ENCODE peak calls at places on chromosomes 4 and X, in ten cellular contexts. X is left colon; V is left ventricle myocardium superior; Z is endothelial cell of umbilical vein; T is activated CD8-positive, alpha-beta memory T cell treated with anti-CD3 and anti-CD28 coated beads, Interleukin-2, amount 10 ng/mL, durations not matched to agents 7 days and 5 days; W is fibroblast of pulmonary artery; B is coronary artery; D is GM23248; L is ovary; C is stimulated activated naive CD8-positive, alpha-beta T cell treated with anti-CD3 and anti-CD28 coated beads, Interleukin-15, Interleukin-2, amounts not matched to agents 100 U/mL and 50 U/mL, for 24 hours. I is an unnamed sample.

GRCh38 chrX:11438767-11439166 is 145.6 kb downstream of the AMELX start:
- DNase-seq in X (no peak), V (no peak), Z (no peak), T (no peak), W (peak; percentile 56), B (no peak), D (peak; percentile 30), L (no peak), C (no peak), I (no peak)

GRCh38 chr4:37964734-37965457 is 4.7 kb downstream of the PTTG2 start:
- DNase-seq in X (no peak), V (no peak), Z (no peak), T (no peak), W (no peak), B (no peak), D (no peak), L (no peak), C (no peak), I (no peak)

GRCh38 chr4:140884431-140885058 is 128.4 kb upstream of the TBC1D9 start:
- DNase-seq in X (peak; percentile 23), V (no peak), Z (peak; percentile 68), T (peak; percentile 57), W (peak; percentile 82), B (no peak), D (peak; percentile 86), L (no peak), C (peak; percentile 9), I (no peak)

GRCh38 chr4:10171055-10171454 is 54.5 kb upstream of the WDR1 start:
- DNase-seq in X (no peak), V (no peak), Z (no peak), T (no peak), W (no peak), B (no peak), D (no peak), L (no peak), C (no peak), I (no peak)

GRCh38 chr4:16544251-16544721 is 318.0 kb upstream of the TAPT1 start:
- DNase-seq in X (peak; percentile 15), V (peak; percentile 76), Z (no peak), T (no peak), W (peak; percentile 56), B (peak; percentile 75), D (peak; percentile 42), L (peak; percentile 14), C (no peak), I (no peak)

GRCh38 chr4:137125011-137125410 is 407.3 kb downstream of the PCDH18 start:
- DNase-seq in X (no peak), V (no peak), Z (no peak), T (no peak), W (peak; percentile 38), B (no peak), D (peak; percentile 78), L (no peak), C (no peak), I (no peak)

GRCh38 chr4:16056681-16057400 is 27.0 kb downstream of the PROM1 start:
- DNase-seq in X (no peak), V (peak; percentile 34), Z (peak; percentile 51), T (no peak), W (no peak), B (no peak), D (no peak), L (no peak), C (no peak), I (no peak)

GRCh38 chr4:140463182-140463581 is 34.9 kb downstream of the MGAT4D start:
- DNase-seq in X (peak; percentile 23), V (no peak), Z (no peak), T (no peak), W (no peak), B (no peak), D (no peak), L (no peak), C (no peak), I (no peak)

GRCh38 chr4:158996669-158997074 is 106.2 kb upstream of the RAPGEF2 start:
- DNase-seq in X (no peak), V (no peak), Z (peak; percentile 90), T (no peak), W (peak; percentile 92), B (no peak), D (peak; percentile 98), L (no peak), C (no peak), I (no peak)

GRCh38 chr4:180103794-180104193 is 2139.4 kb upstream of the TENM3 start:
- DNase-seq in X (no peak), V (no peak), Z (no peak), T (no peak), W (no peak), B (no peak), D (no peak), L (no peak), C (no peak), I (no peak)

GRCh38 chr4:61319156-61319555 is 119.0 kb downstream of the ADGRL3 start:
- DNase-seq in X (no peak), V (no peak), Z (no peak), T (no peak), W (no peak), B (no peak), D (no peak), L (no peak), C (no peak), I (no peak)

GRCh38 chr4:168887809-168888208 is 122.2 kb downstream of the CBR4 start:
- DNase-seq in X (no peak), V (no peak), Z (peak; percentile 14), T (no peak), W (no peak), B (no peak), D (no peak), L (no peak), C (no peak), I (no peak)

GRCh38 chr4:145827885-145828284 is 110.7 kb downstream of the ZNF827 start:
- DNase-seq in X (no peak), V (no peak), Z (no peak), T (no peak), W (no peak), B (no peak), D (no peak), L (no peak), C (no peak), I (no peak)

GRCh38 chr4:164531336-164531735 is 222.6 kb upstream of the SMIM31 start:
- DNase-seq in X (no peak), V (no peak), Z (no peak), T (no peak), W (no peak), B (no peak), D (no peak), L (no peak), C (no peak), I (no peak)

GRCh38 chrX:44978976-44979375 is 106.0 kb downstream of the KDM6A start:
- DNase-seq in X (no peak), V (no peak), Z (no peak), T (no peak), W (no peak), B (no peak), D (no peak), L (no peak), C (no peak), I (no peak)

GRCh38 chr4:41517121-41517520 is 20.8 kb upstream of the LIMCH1 start:
- DNase-seq in X (no peak), V (no peak), Z (no peak), T (no peak), W (no peak), B (no peak), D (no peak), L (no peak), C (no peak), I (no peak)

GRCh38 chr4:91684955-91685354 is 618.8 kb upstream of the GRID2 start:
- DNase-seq in X (no peak), V (no peak), Z (no peak), T (no peak), W (no peak), B (no peak), D (no peak), L (no peak), C (no peak), I (no peak)

GRCh38 chrX:87697409-87697808 is 179.8 kb downstream of the KLHL4 start:
- DNase-seq in X (no peak), V (no peak), Z (no peak), T (no peak), W (no peak), B (no peak), D (no peak), L (no peak), C (no peak), I (no peak)